ENCODE peak calls at places on chromosomes 12 and 14, in ten cellular contexts. S is OCI-LY7, O is psoas muscle, E is brain microvascular endothelial cell, D is body of pancreas, Q is GM12878, H is progenitor cell of endocrine pancreas, C is MCF 10A, B is foreskin fibroblast, F is glutamatergic neuron. V is an unnamed sample.
A peak's percentile ranks its signal among the peaks of the same experiment; 100 is the strongest.

GRCh38 chr12:44674866-44675265 is 201.2 kb downstream of the NELL2 start:
- DNase-seq in H (no peak), Q (no peak), E (no peak), C (no peak), F (no peak), S (no peak), B (no peak), D (no peak), O (no peak), V (no peak)

GRCh38 chr12:5073838-5074237 is 30.2 kb downstream of the KCNA5 start:
- DNase-seq in O (no peak), F (no peak), Q (no peak), E (no peak), B (peak; percentile 3), S (peak; percentile 5), D (no peak), H (no peak), C (no peak), V (peak; percentile 28)

GRCh38 chr14:76827696-76828301 is 1.6 kb downstream of the LRRC74A start:
- DNase-seq in O (peak; percentile 18), Q (no peak), F (no peak), C (no peak), S (no peak), D (peak; percentile 51), B (no peak), E (no peak), H (no peak), V (no peak)

GRCh38 chr12:95805864-95806669 is 15.5 kb upstream of the NTN4 start:
- DNase-seq in Q (no peak), F (no peak), D (no peak), O (peak; percentile 30), S (no peak), E (peak; percentile 99), C (peak; percentile 96), B (peak; percentile 99), H (no peak), V (no peak)

GRCh38 chr12:33267641-33268040 is 172.0 kb downstream of the SYT10 start:
- DNase-seq in B (no peak), E (no peak), H (no peak), O (no peak), Q (no peak), C (no peak), S (no peak), D (no peak), F (no peak), V (no peak)

GRCh38 chr12:53031616-53032015 is 18.2 kb upstream of the TNS2 start:
- DNase-seq in Q (no peak), C (no peak), S (no peak), B (no peak), E (no peak), D (no peak), F (no peak), O (no peak), H (no peak), V (no peak)

GRCh38 chr12:49232940-49233841 is 31.7 kb upstream of the TUBA1C start:
- DNase-seq in Q (no peak), D (peak; percentile 37), C (no peak), S (no peak), F (peak; percentile 89), E (peak; percentile 62), O (peak; percentile 37), H (peak; percentile 39), B (no peak), V (peak; percentile 73)

GRCh38 chr12:50258167-50258551 is 25.2 kb downstream of the LIMA1 start:
- DNase-seq in B (no peak), D (peak; percentile 37), F (no peak), Q (no peak), E (no peak), H (no peak), S (no peak), O (peak; percentile 65), C (peak; percentile 54), V (no peak)

GRCh38 chr12:92424338-92424737 is 278.5 kb upstream of the PLEKHG7 start:
- DNase-seq in B (peak; percentile 74), F (no peak), S (no peak), Q (no peak), H (no peak), C (peak; percentile 47), O (no peak), E (peak; percentile 51), D (no peak), V (no peak)

GRCh38 chr12:6372403-6373003 is 2.9 kb downstream of the SCNN1A start:
- DNase-seq in F (no peak), O (no peak), C (peak; percentile 87), H (no peak), E (peak; percentile 57), Q (no peak), B (peak; percentile 83), S (no peak), D (peak; percentile 49), V (no peak)

GRCh38 chr14:95370076-95370475 is 50.4 kb upstream of the CLMN start:
- DNase-seq in Q (no peak), C (no peak), O (no peak), S (no peak), E (no peak), F (no peak), B (no peak), H (no peak), D (no peak), V (no peak)

GRCh38 chr12:69623970-69624369 is 13.3 kb upstream of the LRRC10 start:
- DNase-seq in H (no peak), Q (no peak), B (no peak), F (no peak), D (peak; percentile 93), O (peak; percentile 20), E (no peak), C (no peak), S (no peak), V (no peak)

GRCh38 chr12:14238224-14238792 is 127.2 kb upstream of the ATF7IP start:
- DNase-seq in Q (no peak), F (no peak), B (peak; percentile 11), S (peak; percentile 61), O (no peak), C (peak; percentile 36), E (no peak), D (no peak), H (no peak), V (no peak)

GRCh38 chr12:48266826-48267225 is 63.7 kb upstream of the OR10AD1 start:
- DNase-seq in D (no peak), E (no peak), H (no peak), F (no peak), Q (no peak), O (no peak), B (no peak), C (no peak), S (no peak), V (no peak)

GRCh38 chr12:121337416-121337815 is 14.8 kb downstream of the ANAPC5 start:
- DNase-seq in H (no peak), B (no peak), O (no peak), E (no peak), S (no peak), C (no peak), F (no peak), D (no peak), Q (no peak), V (no peak)

GRCh38 chr12:121331268-121331667 is 20.9 kb downstream of the ANAPC5 start:
- DNase-seq in S (no peak), Q (no peak), B (no peak), O (no peak), F (no peak), E (no peak), H (no peak), D (peak; percentile 32), C (no peak), V (no peak)

GRCh38 chr12:121330692-121331091 is 21.5 kb downstream of the ANAPC5 start:
- DNase-seq in B (no peak), Q (no peak), O (no peak), D (no peak), F (no peak), H (no peak), S (no peak), C (no peak), E (no peak), V (no peak)

GRCh38 chr12:121333747-121334146 is 18.5 kb downstream of the ANAPC5 start:
- DNase-seq in B (no peak), F (no peak), O (no peak), C (no peak), H (no peak), S (no peak), Q (no peak), D (no peak), E (no peak), V (no peak)

GRCh38 chr12:121334513-121335343 is 17.5 kb downstream of the ANAPC5 start:
- DNase-seq in O (no peak), E (peak; percentile 47), Q (peak; percentile 26), F (no peak), D (peak; percentile 40), B (peak; percentile 39), H (no peak), C (peak; percentile 66), S (peak; percentile 76), V (peak; percentile 16)
- TF ChIP-seq CTCF in O (peak; percentile 84), E (peak; percentile 79), Q (peak; percentile 82), F (peak; percentile 87), D (peak; percentile 87), B (peak; percentile 71), H (peak; percentile 90), C (peak; percentile 67), S (peak; percentile 97), V (peak; percentile 85)

GRCh38 chr12:113347107-113347506 is 11.3 kb upstream of the PLBD2 start:
- DNase-seq in E (no peak), D (no peak), Q (no peak), S (no peak), C (no peak), H (no peak), B (no peak), F (no peak), O (no peak), V (no peak)
- TF ChIP-seq CTCF in E (no peak), D (no peak), Q (no peak), S (peak; percentile 26), C (no peak), H (no peak), B (peak; percentile 4), F (no peak), O (no peak), V (no peak)

DNA sequence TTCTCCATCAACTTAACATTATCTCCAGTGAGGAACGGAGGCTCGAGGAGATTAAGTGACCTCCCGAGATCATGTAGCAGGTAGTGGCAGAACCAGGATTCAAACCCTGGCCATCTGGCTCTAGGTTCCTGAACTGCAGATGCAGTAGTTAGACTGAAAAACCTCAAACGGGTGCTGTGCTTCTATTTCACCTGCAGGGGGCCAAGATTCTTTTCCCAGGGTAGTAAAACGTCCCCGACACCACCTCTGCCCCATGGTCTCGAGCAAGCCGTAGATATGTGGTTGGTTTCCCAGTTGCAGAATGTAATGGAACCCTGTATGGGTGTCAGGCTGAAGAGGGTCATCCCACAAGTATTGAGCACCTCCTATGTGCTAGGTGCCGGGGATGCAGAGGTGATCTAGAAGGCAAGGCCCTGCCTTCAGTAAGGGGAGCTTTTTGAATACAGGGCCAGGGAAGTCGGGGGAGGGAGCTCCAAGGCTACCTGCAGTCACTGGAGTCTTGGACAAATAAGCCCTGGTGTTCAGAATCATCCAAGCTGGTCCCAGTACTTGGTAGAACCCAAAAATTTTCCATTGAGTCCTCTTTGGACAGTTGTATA is 197.1 kb downstream of the CHST11 start:
- DNase-seq in B (no peak), C (peak; percentile 41), O (no peak), H (no peak), S (peak; percentile 62), F (no peak), Q (no peak), E (no peak), D (no peak), V (no peak)
- TF ChIP-seq CTCF in B (no peak), C (no peak), O (peak; percentile 17), H (peak; percentile 37), S (peak; percentile 80), F (peak; percentile 65), Q (peak; percentile 54), E (peak; percentile 60), D (no peak), V (peak; percentile 28)

GRCh38 chr14:38605193-38606114 is 349.6 kb upstream of the CLEC14A start:
- DNase-seq in H (no peak), D (no peak), O (no peak), S (no peak), F (no peak), Q (no peak), C (no peak), B (no peak), E (no peak), V (no peak)
- TF ChIP-seq CTCF in H (peak; percentile 40), D (no peak), O (no peak), S (peak; percentile 36), F (peak; percentile 62), Q (no peak), C (peak; percentile 20), B (no peak), E (no peak), V (peak; percentile 27)

V was measured in nephron progenitor cell.